ENCODE peak calls at places on chromosomes 6 and 20, in ten cellular contexts. D is uterus; L is stimulated activated CD4-positive, alpha-beta T cell treated with anti-CD3 and anti-CD28 coated beads, Interleukin-1b, Interleukin-23, amount 100 ng/mL, for 24 hours; Z is fibroblast of mammary gland; T is progenitor cell of endocrine pancreas; M is GM23248; G is endothelial cell; F is COR-L47; W is left lung; J is AG08396. N is an unnamed sample.

GRCh38 chr20:63085087-63085861 is 78.5 kb upstream of the BHLHE23 start:
- DNase-seq in T (no peak), G (no peak), W (peak; percentile 19), F (no peak), Z (no peak), D (peak; percentile 3), M (peak; percentile 44), L (no peak), J (no peak), N (no peak)

GRCh38 chr6:32196682-32197616 is 4.5 kb upstream of the GPSM3 start:
- DNase-seq in D (peak; percentile 64), J (no peak), M (peak; percentile 45), F (no peak), Z (no peak), W (no peak), G (no peak), L (no peak), T (no peak), N (no peak)

GRCh38 chr6:105272783-105273182 is 93.0 kb upstream of the POPDC3 start:
- DNase-seq in Z (peak; percentile 16), D (no peak), W (no peak), M (peak; percentile 56), T (no peak), F (no peak), G (no peak), L (no peak), J (peak; percentile 36), N (no peak)

GRCh38 chr6:36963451-36964290 is 9.1 kb downstream of the PI16 start:
- DNase-seq in Z (no peak), M (no peak), J (no peak), L (no peak), T (no peak), F (no peak), W (no peak), D (no peak), G (no peak), N (no peak)

GRCh38 chr20:55375920-55376319 is 629.4 kb downstream of the CBLN4 start:
- DNase-seq in Z (no peak), M (no peak), T (no peak), W (no peak), D (no peak), L (no peak), G (no peak), F (no peak), J (no peak), N (no peak)

GRCh38 chr20:42274977-42275376 is 656.8 kb upstream of the CHD6 start:
- DNase-seq in Z (no peak), F (no peak), D (no peak), L (no peak), W (no peak), M (no peak), J (no peak), T (no peak), G (no peak), N (no peak)

GRCh38 chr6:8174571-8174970 is 72.2 kb upstream of the EEF1E1 start:
- DNase-seq in T (no peak), Z (no peak), D (no peak), M (no peak), L (no peak), W (no peak), G (no peak), F (no peak), J (no peak), N (no peak)

GRCh38 chr6:46170357-46171289 is at the start of gene ENPP5:
- DNase-seq in J (peak; percentile 35), G (peak; percentile 83), F (peak; percentile 95), T (peak; percentile 93), Z (peak; percentile 62), W (peak; percentile 90), M (peak; percentile 34), L (peak; percentile 6), D (peak; percentile 17), N (peak; percentile 57)

GRCh38 chr6:37068523-37069270 is 63.2 kb downstream of the FGD2 start:
- DNase-seq in G (no peak), W (no peak), T (no peak), J (no peak), L (no peak), D (no peak), F (no peak), M (no peak), Z (no peak), N (no peak)

GRCh38 chr6:53290547-53291510 is 57.9 kb downstream of the ELOVL5 start:
- DNase-seq in G (no peak), Z (no peak), F (no peak), D (no peak), L (no peak), J (no peak), M (no peak), T (no peak), W (no peak), N (no peak)

GRCh38 chr6:6689413-6690143 is 101.1 kb downstream of the LY86 start:
- DNase-seq in Z (peak; percentile 77), G (no peak), D (peak; percentile 6), L (no peak), W (no peak), F (no peak), M (peak; percentile 82), J (peak; percentile 39), T (no peak), N (no peak)

GRCh38 chr6:51934098-51934497 is 153.3 kb downstream of the PKHD1 start:
- DNase-seq in T (no peak), F (no peak), M (peak; percentile 8), G (peak; percentile 8), W (no peak), D (no peak), J (peak; percentile 6), Z (no peak), L (no peak), N (no peak)

GRCh38 chr6:73797861-73798260 is 101.9 kb downstream of the CD109 start:
- DNase-seq in W (no peak), G (no peak), J (no peak), F (no peak), L (no peak), M (peak; percentile 52), Z (peak; percentile 71), T (no peak), D (no peak), N (no peak)

GRCh38 chr6:39464067-39464466 is 141.6 kb upstream of the KCNK16 start:
- DNase-seq in L (no peak), J (no peak), Z (no peak), W (no peak), M (no peak), G (no peak), D (no peak), F (no peak), T (no peak), N (no peak)

GRCh38 chr20:62104791-62105345 is 17.4 kb upstream of the LSM14B start:
- DNase-seq in W (no peak), M (peak; percentile 68), J (peak; percentile 46), L (no peak), G (no peak), Z (peak; percentile 58), D (peak; percentile 86), F (no peak), T (no peak), N (no peak)

GRCh38 chr6:124676033-124676432 is 286.2 kb upstream of the RNF217 start:
- DNase-seq in T (no peak), J (no peak), M (peak; percentile 37), Z (peak; percentile 78), F (no peak), D (no peak), G (no peak), L (no peak), W (no peak), N (no peak)

N was measured in stimulated activated effector memory CD8-positive, alpha-beta T cell treated with anti-CD3 and anti-CD28 coated beads, Interleukin-12 subunit alpha, Interleukin-12 subunit beta, amount 100 ng/mL, for 72 hours.